ENCODE peak calls at places on chromosomes 7 and 10, in five cellular contexts. A is A549, Z is Caco-2, H is left ventricle myocardium inferior, U is right lobe of liver. P is an unnamed sample.

GRCh38 chr7:2631924-2632716 is at the start of gene TTYH3:
- DNase-seq in Z (no peak), U (no peak), H (no peak), A (peak; percentile 56), P (peak; percentile 33)

GRCh38 chr7:70097639-70098038 is 499.4 kb downstream of the AUTS2 start:
- DNase-seq in U (no peak), H (no peak), A (no peak), Z (no peak), P (no peak)

GRCh38 chr10:92799591-92799990 is 48.7 kb upstream of the EXOC6 start:
- DNase-seq in H (no peak), A (no peak), U (no peak), Z (no peak), P (no peak)

GRCh38 chr10:3102721-3103410 is 35.5 kb downstream of the PFKP start:
- DNase-seq in Z (no peak), A (no peak), H (no peak), U (peak; percentile 78), P (peak; percentile 41)

GRCh38 chr10:69459101-69459805 is 8.0 kb downstream of the TSPAN15 start:
- DNase-seq in Z (no peak), U (no peak), H (no peak), A (no peak), P (no peak)

GRCh38 chr7:120802751-120803150 is 55.2 kb downstream of the TSPAN12 start:
- DNase-seq in Z (no peak), H (no peak), A (no peak), U (no peak), P (no peak)

GRCh38 chr7:92340016-92340415 is 94.2 kb downstream of the ANKIB1 start:
- DNase-seq in A (no peak), U (no peak), Z (no peak), H (no peak), P (no peak)

GRCh38 chr10:7950981-7951847 is 103.3 kb upstream of the GATA3 start:
- DNase-seq in Z (no peak), A (no peak), U (no peak), H (no peak), P (no peak)

GRCh38 chr10:61936770-61937169 is 35.3 kb downstream of the ARID5B start:
- DNase-seq in Z (peak; percentile 41), A (no peak), U (no peak), H (no peak), P (no peak)
- H3K4me1 ChIP-seq in Z (peaks cover 87% of the 10 kb centered on the region), A (peaks cover 28% of the 10 kb centered on the region), U (peaks cover 4% of the 10 kb centered on the region), H (peaks cover 20% of the 10 kb centered on the region), P (peaks cover 31% of the 10 kb centered on the region)

DNA sequence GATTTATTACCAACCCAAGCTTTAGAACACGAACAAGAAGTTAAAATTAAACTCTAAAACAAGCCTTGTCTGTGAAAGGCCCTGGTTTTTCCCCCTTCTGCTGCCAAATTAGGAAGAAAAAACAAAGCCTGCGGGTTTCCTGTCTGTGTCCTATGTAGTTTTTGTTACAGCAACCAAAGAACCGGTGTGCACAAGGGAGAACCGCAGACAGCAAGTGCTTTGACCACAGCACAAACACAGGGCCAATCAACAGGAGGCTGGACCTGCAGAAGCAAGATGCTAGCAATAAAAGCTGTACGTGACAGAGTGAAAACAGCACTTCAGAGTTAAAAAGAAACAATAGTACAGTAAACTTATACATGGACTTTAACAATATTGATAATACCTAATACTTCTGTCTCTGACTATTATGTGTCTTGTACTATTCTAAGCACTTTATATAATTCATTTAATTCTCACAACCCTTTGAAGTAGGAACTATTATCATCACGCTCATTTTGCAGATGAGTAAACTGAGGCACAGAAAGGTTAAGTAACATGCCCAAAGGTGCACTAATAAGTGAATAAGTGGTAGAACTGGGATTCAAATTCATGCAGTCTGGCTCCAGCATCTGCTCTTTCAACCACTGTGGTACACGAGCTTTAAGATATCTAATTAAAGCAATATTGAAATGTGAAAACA is 66.0 kb downstream of the STK17A start:
- DNase-seq in H (no peak), A (no peak), Z (no peak), U (no peak), P (no peak)
- H3K4me1 ChIP-seq in H (peaks cover 75% of the 10 kb centered on the region), A (peaks cover 66% of the 10 kb centered on the region), Z (no peaks in the 10 kb centered on the region), U (peaks cover 9% of the 10 kb centered on the region), P (peaks cover 38% of the 10 kb centered on the region)

GRCh38 chr7:50720295-50720694 is 62.4 kb downstream of the GRB10 start:
- DNase-seq in H (no peak), U (no peak), A (no peak), Z (no peak), P (no peak)
- H3K4me1 ChIP-seq in H (peaks cover 87% of the 10 kb centered on the region), U (peaks cover 2% of the 10 kb centered on the region), A (peaks cover 24% of the 10 kb centered on the region), Z (peaks cover 29% of the 10 kb centered on the region), P (no peaks in the 10 kb centered on the region)

GRCh38 chr10:63258920-63259678 is 126.0 kb downstream of the NRBF2 start:
- DNase-seq in A (no peak), Z (no peak), H (no peak), U (no peak), P (no peak)
- H3K4me1 ChIP-seq in A (peaks cover 52% of the 10 kb centered on the region), Z (peaks cover 17% of the 10 kb centered on the region), H (peaks cover 95% of the 10 kb centered on the region), U (peaks cover 17% of the 10 kb centered on the region), P (no peaks in the 10 kb centered on the region)